ENCODE peak calls at places on chromosomes 6 and 20, in four cellular contexts. N is uterus, A is A549, L is astrocyte. U is an unnamed sample.

GRCh38 chr6:169420912-169421543 is 167.4 kb upstream of the THBS2 start:
- DNase-seq in N (no peak), L (no peak), A (no peak), U (no peak)

GRCh38 chr6:144093658-144094057 is 1.7 kb downstream of the SF3B5 start:
- DNase-seq in N (no peak), A (no peak), L (no peak), U (no peak)

GRCh38 chr6:162887981-162888689 is 160.4 kb downstream of the PACRG start:
- DNase-seq in A (peak), L (no peak), N (no peak), U (no peak)

GRCh38 chr6:157592566-157592965 is 211.6 kb downstream of the ZDHHC14 start:
- DNase-seq in N (no peak), L (no peak), A (no peak), U (no peak)

GRCh38 chr20:9590189-9590588 is 75.8 kb downstream of the LAMP5 start:
- DNase-seq in A (peak), N (no peak), L (peak), U (no peak)

GRCh38 chr6:1390071-1390804 is 862 bp downstream of the FOXF2 start:
- DNase-seq in A (peak), N (no peak), L (peak), U (no peak)

GRCh38 chr6:91822581-91822980 is 1235.7 kb upstream of the MAP3K7 start:
- DNase-seq in A (no peak), L (no peak), N (no peak), U (no peak)

GRCh38 chr6:36523451-36523850 is 23.8 kb downstream of the STK38 start:
- DNase-seq in L (no peak), N (no peak), A (no peak), U (no peak)

GRCh38 chr6:126033696-126034095 is 47.4 kb downstream of the TRMT11 start:
- DNase-seq in L (peak), N (peak), A (peak), U (peak)

GRCh38 chr6:132566404-132566803 is 3.7 kb upstream of the TAAR6 start:
- DNase-seq in N (no peak), A (no peak), L (no peak), U (no peak)

GRCh38 chr20:35342154-35342769 is 50.0 kb upstream of the FAM83C start:
- DNase-seq in L (peak), N (no peak), A (no peak), U (no peak)

GRCh38 chr6:124993327-124993726 is 31.1 kb downstream of the RNF217 start:
- DNase-seq in A (no peak), N (no peak), L (no peak), U (no peak)

GRCh38 chr6:39088331-39088730 is 26.7 kb downstream of the SAYSD1 start:
- DNase-seq in L (peak), N (no peak), A (peak), U (peak)

GRCh38 chr6:111534366-111534765 is 51.3 kb upstream of the REV3L start:
- DNase-seq in N (peak), A (peak), L (peak), U (no peak)

GRCh38 chr6:33686225-33686742 is 25.2 kb downstream of the UQCC2 start:
- DNase-seq in N (no peak), A (no peak), L (no peak), U (no peak)
- H3K4me3 ChIP-seq in N (no peak), A (no peak), L (no peak), U (no peak)

DNA sequence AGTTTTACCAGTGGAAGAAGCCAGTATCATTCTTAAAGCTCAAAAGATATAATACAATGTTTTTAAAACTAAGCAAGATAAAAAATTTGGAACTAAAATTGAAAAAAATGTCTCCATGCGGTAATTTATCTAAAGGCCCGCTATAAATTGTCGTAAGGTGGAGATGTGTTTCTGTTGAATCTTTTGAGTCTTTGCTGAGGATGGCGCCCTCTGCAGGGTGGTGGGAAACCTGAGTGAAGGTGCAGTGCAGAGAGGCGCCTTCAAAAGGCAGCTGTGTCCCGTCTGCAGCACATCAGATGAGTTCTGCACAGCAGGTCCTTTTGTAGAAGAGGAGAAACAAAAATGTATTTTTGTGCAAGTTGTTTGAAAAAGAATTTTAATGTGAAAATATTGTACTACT is 29.4 kb upstream of the KIF25 start:
- DNase-seq in L (no peak), N (no peak), A (peak), U (no peak)
- TF ChIP-seq CTCF in L (peak), N (no peak), A (peak), U (peak)

GRCh38 chr6:158663465-158664167 is 13.8 kb downstream of the SYTL3 start:
- DNase-seq in A (no peak), L (no peak), N (no peak), U (peak)
- H3K4me3 ChIP-seq in A (no peak), L (no peak), N (peak), U (no peak)

GRCh38 chr6:110530671-110531070 is 54.3 kb upstream of the SLC22A16 start:
- DNase-seq in A (no peak), N (no peak), L (no peak), U (no peak)

GRCh38 chr6:110529907-110530306 is 53.5 kb upstream of the SLC22A16 start:
- DNase-seq in L (peak), A (no peak), N (no peak), U (no peak)

GRCh38 chr6:110528930-110529325 is 52.5 kb upstream of the SLC22A16 start:
- DNase-seq in A (no peak), N (no peak), L (no peak), U (no peak)

GRCh38 chr6:110528051-110528929 is 51.9 kb upstream of the SLC22A16 start:
- DNase-seq in L (peak), N (peak), A (peak), U (peak)

DNA sequence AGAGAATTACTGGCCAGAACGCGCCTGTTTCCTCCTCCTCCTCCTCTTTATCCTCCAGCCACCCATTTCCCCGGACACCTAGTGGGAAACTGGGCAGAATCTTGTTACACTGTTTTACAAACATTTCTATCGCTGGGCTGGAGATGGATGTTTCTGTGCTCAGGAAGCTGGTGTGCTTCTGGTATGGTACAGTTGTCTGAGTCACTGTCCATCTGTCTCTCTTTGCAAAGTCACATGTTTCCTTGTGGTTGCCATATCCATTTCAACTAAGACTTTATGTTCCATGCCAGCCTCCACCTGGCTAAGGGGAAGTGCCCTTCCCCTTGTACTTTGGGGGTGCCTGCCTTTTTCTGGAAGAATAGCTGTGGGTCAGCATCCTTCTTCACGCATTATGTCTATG is 52.9 kb upstream of the SLC22A16 start:
- DNase-seq in A (no peak), N (no peak), L (peak), U (no peak)
- TF ChIP-seq CTCF in A (no peak), N (no peak), L (no peak), U (no peak)

U was measured in Caco-2.